ENCODE peak calls at places on chromosomes 5 and 9, in ten cellular contexts. W is IMR-90, C is BE2C, T is heart left ventricle, Y is adipocyte, B is fibroblast of lung, I is colonic mucosa, E is left lung, Z is SJSA1, J is neural progenitor cell. U is an unnamed sample.

GRCh38 chr9:14846871-14847311 is 63.3 kb downstream of the FREM1 start:
- DNase-seq in C (peak; percentile 90), W (peak; percentile 17), Y (peak; percentile 56), B (peak; percentile 26), T (peak; percentile 57), J (peak; percentile 85), E (peak; percentile 34), Z (peak; percentile 14), I (peak; percentile 60), U (peak; percentile 98)

GRCh38 chr5:131720714-131721113 is 76.1 kb downstream of the FNIP1 start:
- DNase-seq in T (no peak), E (no peak), Z (no peak), W (no peak), B (peak; percentile 12), Y (no peak), J (no peak), I (no peak), C (no peak), U (no peak)

GRCh38 chr5:80043187-80043586 is 8.0 kb downstream of the THBS4 start:
- DNase-seq in T (no peak), E (no peak), Y (no peak), I (no peak), C (no peak), Z (no peak), W (no peak), J (no peak), B (no peak), U (no peak)

GRCh38 chr9:119368681-119369581 is at the start of gene BRINP1:
- DNase-seq in J (peak; percentile 69), Y (peak; percentile 1), E (peak; percentile 36), Z (no peak), T (peak; percentile 30), W (no peak), C (peak; percentile 76), I (peak; percentile 18), B (no peak), U (peak; percentile 64)

GRCh38 chr5:15489571-15490235 is 10.3 kb upstream of the FBXL7 start:
- DNase-seq in I (no peak), E (no peak), T (no peak), W (no peak), Z (no peak), Y (no peak), B (no peak), J (no peak), C (peak; percentile 18), U (peak; percentile 66)

GRCh38 chr5:38666668-38667498 is 110.4 kb upstream of the LIFR start:
- DNase-seq in C (peak; percentile 53), J (peak; percentile 18), T (peak; percentile 42), E (peak; percentile 42), B (peak; percentile 75), Y (peak; percentile 72), I (no peak), W (peak; percentile 34), Z (peak; percentile 29), U (peak; percentile 8)

GRCh38 chr5:90802695-90803317 is 244.2 kb downstream of the ADGRV1 start:
- DNase-seq in Y (peak; percentile 68), B (peak; percentile 41), J (peak; percentile 70), C (peak; percentile 23), W (peak; percentile 32), E (no peak), I (peak; percentile 27), Z (no peak), T (no peak), U (no peak)

GRCh38 chr9:130143279-130143893 is 28.8 kb upstream of the NCS1 start:
- DNase-seq in B (no peak), I (no peak), T (no peak), W (no peak), Z (no peak), E (no peak), Y (no peak), J (no peak), C (no peak), U (no peak)

GRCh38 chr5:143355710-143356109 is 47.8 kb downstream of the NR3C1 start:
- DNase-seq in I (peak; percentile 50), Y (peak; percentile 86), E (peak; percentile 63), C (peak; percentile 72), T (peak; percentile 74), W (peak; percentile 96), B (peak; percentile 93), J (no peak), Z (peak; percentile 84), U (peak; percentile 92)

GRCh38 chr5:151298063-151298462 is 5.5 kb downstream of the SLC36A3 start:
- DNase-seq in B (no peak), W (peak; percentile 50), T (peak; percentile 27), E (no peak), Z (no peak), I (peak; percentile 25), Y (peak; percentile 79), C (no peak), J (peak; percentile 55), U (peak; percentile 28)

GRCh38 chr5:97838214-97838613 is 655.2 kb upstream of the RIOK2 start:
- DNase-seq in T (no peak), Z (peak; percentile 48), B (peak; percentile 99), W (peak; percentile 99), E (no peak), J (no peak), C (no peak), Y (peak; percentile 90), I (no peak), U (no peak)

GRCh38 chr5:160333726-160334125 is 21.4 kb upstream of the CCNJL start:
- DNase-seq in J (no peak), T (no peak), C (no peak), I (no peak), B (peak; percentile 21), E (no peak), Y (peak; percentile 79), Z (no peak), W (peak; percentile 63), U (no peak)

GRCh38 chr9:74496819-74497749 is at the start of gene RORB:
- DNase-seq in Y (peak; percentile 86), I (peak; percentile 44), B (peak; percentile 38), J (peak; percentile 95), Z (peak; percentile 19), T (peak; percentile 81), C (peak; percentile 77), E (peak; percentile 56), W (peak; percentile 5), U (peak; percentile 58)

GRCh38 chr9:74499770-74500583 is 2.8 kb downstream of the RORB start:
- DNase-seq in T (peak; percentile 20), W (no peak), E (no peak), C (no peak), Z (no peak), I (no peak), Y (peak; percentile 9), J (peak; percentile 38), B (peak; percentile 6), U (no peak)

GRCh38 chr9:74497750-74498615 is 848 bp downstream of the RORB start:
- DNase-seq in C (peak; percentile 6), J (peak; percentile 65), T (peak; percentile 35), B (peak; percentile 34), Y (peak; percentile 51), I (no peak), E (no peak), Z (peak; percentile 12), W (no peak), U (peak; percentile 12)

GRCh38 chr9:74499111-74499601 is 2.0 kb downstream of the RORB start:
- DNase-seq in I (no peak), E (no peak), C (no peak), T (peak; percentile 23), W (no peak), B (no peak), J (peak; percentile 21), Z (no peak), Y (no peak), U (no peak)

GRCh38 chr9:74498616-74499095 is 1.5 kb downstream of the RORB start:
- DNase-seq in J (no peak), T (no peak), I (no peak), C (no peak), W (no peak), E (no peak), Y (peak; percentile 1), B (no peak), Z (no peak), U (no peak)
- H3K4me3 ChIP-seq in J (peak overlapping the region; percentile 71), T (peak overlapping the region; percentile 51), I (peak overlapping the region; percentile 44), C (no peak overlapping the region), W (no peak overlapping the region), E (peak overlapping the region; percentile 56), Y (peak overlapping the region; percentile 98), B (peak overlapping the region; percentile 68), Z (no peak overlapping the region), U (peak overlapping the region; percentile 55)

DNA sequence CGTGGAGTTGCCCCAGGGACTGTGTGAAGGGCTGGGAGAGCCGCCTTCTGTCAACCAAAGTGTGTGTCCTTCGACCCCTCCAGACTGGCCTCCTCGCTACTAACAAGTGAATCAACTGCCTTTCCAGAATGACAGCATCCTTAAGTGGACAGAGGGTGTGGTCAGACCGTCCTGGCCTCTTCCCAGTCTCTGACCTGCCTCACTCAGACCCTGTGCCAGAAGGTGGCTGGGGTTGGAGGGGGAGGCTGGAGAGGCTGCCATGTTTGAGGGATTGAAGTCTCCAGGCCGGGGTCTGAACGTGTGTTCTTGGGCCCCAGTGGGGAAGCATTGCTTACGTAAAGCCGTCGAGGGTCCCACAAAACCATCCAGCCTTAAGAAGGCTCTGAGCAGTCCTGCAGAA is 389.3 kb upstream of the IRX4 start:
- DNase-seq in T (no peak), C (no peak), J (no peak), I (no peak), Z (no peak), W (no peak), B (no peak), Y (no peak), E (no peak), U (no peak)
- H3K9me3 ChIP-seq in T (no peaks in the 10 kb centered on the region), C (no peaks in the 10 kb centered on the region), J (no peaks in the 10 kb centered on the region), I (no peaks in the 10 kb centered on the region), Z (peaks cover 35% of the 10 kb centered on the region), W (peaks cover 14% of the 10 kb centered on the region), B (no peaks in the 10 kb centered on the region), Y (no peaks in the 10 kb centered on the region), E (no peaks in the 10 kb centered on the region), U (no peaks in the 10 kb centered on the region)

GRCh38 chr5:138757061-138757776 is 4.0 kb downstream of the CTNNA1 start:
- DNase-seq in W (no peak), T (no peak), I (no peak), C (no peak), E (no peak), Z (no peak), B (no peak), J (no peak), Y (no peak), U (no peak)
- H3K36me3 ChIP-seq in W (peaks cover 29% of the 10 kb centered on the region), T (no peaks in the 10 kb centered on the region), I (no peaks in the 10 kb centered on the region), C (no peaks in the 10 kb centered on the region), E (peaks cover 37% of the 10 kb centered on the region), Z (peaks cover 76% of the 10 kb centered on the region), B (peaks cover 6% of the 10 kb centered on the region), J (peaks cover 24% of the 10 kb centered on the region), Y (peaks cover 40% of the 10 kb centered on the region), U (peaks cover 68% of the 10 kb centered on the region)

DNA sequence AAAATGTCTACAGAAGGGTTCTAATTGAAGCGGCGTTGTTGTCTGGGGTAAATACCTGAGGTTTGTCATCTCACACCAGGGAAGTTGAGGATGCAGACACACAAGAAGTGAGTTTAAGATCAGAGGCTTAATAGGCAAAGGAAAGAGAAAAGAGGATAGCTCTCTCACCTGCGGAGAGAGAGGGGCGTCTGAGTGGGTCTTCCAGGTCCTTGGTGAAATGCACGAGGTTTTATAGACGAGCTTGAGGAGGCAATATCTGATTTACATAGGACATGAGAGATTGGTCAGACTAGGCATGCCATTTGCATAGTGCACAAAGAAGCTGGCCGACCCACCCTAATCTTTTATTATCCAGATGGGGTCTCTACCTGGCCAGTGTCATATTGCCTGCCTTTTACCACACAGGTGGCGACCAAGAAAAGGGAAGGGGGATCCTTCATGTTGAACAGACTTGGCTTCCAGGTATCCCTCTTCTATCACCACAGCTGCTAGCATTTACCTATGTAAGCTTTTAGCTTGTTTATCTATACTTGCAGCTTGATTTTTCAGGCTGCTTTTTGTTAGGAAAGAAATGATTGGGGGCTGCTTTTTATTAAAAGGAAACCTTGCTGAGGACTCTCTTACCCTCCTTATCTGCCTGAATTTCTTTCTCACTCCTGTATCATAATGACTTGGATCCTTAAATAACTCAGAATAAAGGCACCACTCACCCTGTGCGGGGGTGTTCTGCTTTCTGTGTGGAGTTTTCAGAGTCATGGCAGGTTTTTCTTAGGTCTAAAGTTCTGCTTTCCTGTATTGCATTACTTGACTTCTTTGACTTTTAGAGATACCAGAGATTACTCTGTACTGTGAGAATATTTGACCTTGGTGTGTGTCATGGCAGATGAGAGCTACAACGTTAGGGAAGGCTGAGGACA is 9.4 kb upstream of the GLT6D1 start:
- DNase-seq in T (no peak), E (no peak), Z (no peak), W (no peak), Y (no peak), B (no peak), C (no peak), J (peak; percentile 60), I (no peak), U (no peak)
- H3K4me3 ChIP-seq in T (no peak overlapping the region), E (no peak overlapping the region), Z (no peak overlapping the region), W (no peak overlapping the region), Y (no peak overlapping the region), B (no peak overlapping the region), C (no peak overlapping the region), J (peak overlapping the region; percentile 21), I (no peak overlapping the region), U (no peak overlapping the region)